ENCODE peak calls at places on chromosomes 7 and 10, in four cellular contexts. R, T, E and V are unnamed samples.

GRCh38 chr10:117373848-117374505 is 1.3 kb downstream of the PDZD8 start:
- DNase-seq in E (peak; percentile 38), T (peak; percentile 59), R (no peak), V (peak; percentile 60)

GRCh38 chr7:100572949-100573675 is 588 bp downstream of the SAP25 start:
- DNase-seq in E (no peak), R (no peak), T (no peak), V (no peak)

GRCh38 chr7:3943265-3943664 is 642.2 kb downstream of the SDK1 start:
- DNase-seq in T (no peak), E (no peak), R (no peak), V (no peak)

GRCh38 chr7:1537631-1538412 is 7.3 kb downstream of the MAFK start:
- DNase-seq in R (no peak), T (no peak), E (peak; percentile 96), V (peak; percentile 91)

GRCh38 chr7:149741629-149742028 is 31.8 kb downstream of the ZNF467 start:
- DNase-seq in E (no peak), R (no peak), T (no peak), V (no peak)

GRCh38 chr7:12619461-12620069 is 49.0 kb downstream of the SCIN start:
- DNase-seq in T (no peak), E (no peak), R (no peak), V (no peak)

GRCh38 chr7:23055582-23056178 is 41.8 kb upstream of the HYCC1 start:
- DNase-seq in R (peak; percentile 22), T (peak; percentile 66), E (peak; percentile 43), V (no peak)

GRCh38 chr7:157442456-157442855 is 105.7 kb downstream of the DNAJB6 start:
- DNase-seq in R (no peak), E (no peak), T (no peak), V (no peak)

GRCh38 chr7:158246960-158247673 is 340.5 kb downstream of the PTPRN2 start:
- DNase-seq in E (no peak), T (no peak), R (no peak), V (no peak)

GRCh38 chr10:61733358-61733940 is 70.7 kb downstream of the CABCOCO1 start:
- DNase-seq in E (peak; percentile 16), R (no peak), T (peak; percentile 8), V (no peak)

GRCh38 chr10:69574571-69574978 is 1.4 kb upstream of the NEUROG3 start:
- DNase-seq in R (no peak), E (no peak), T (no peak), V (no peak)

GRCh38 chr10:88879754-88880286 is at the start of gene STAMBPL1:
- DNase-seq in R (no peak), E (no peak), T (peak; percentile 81), V (peak; percentile 56)